ENCODE peak calls at places on chromosomes 11 and 22, in ten cellular contexts. G, N, D, A, L, I, F, Q, U and H are unnamed samples. For H3K4me1, the result is how much of the 10 kb centered on the place peaks cover.

GRCh38 chr11:74806267-74806666 is 57.6 kb downstream of the RNF169 start:
- DNase-seq in G (no peak), N (no peak), D (no peak), A (peak), L (no peak), I (no peak), F (no peak), Q (no peak), U (no peak), H (no peak)

GRCh38 chr11:77455740-77456139 is 18.2 kb downstream of the PAK1 start:
- DNase-seq in G (no peak), N (no peak), D (no peak), A (no peak), L (no peak), I (no peak), F (no peak), Q (no peak), U (no peak), H (no peak)

GRCh38 chr11:125933030-125933813 is 12.6 kb upstream of the VSIG10L2 start:
- DNase-seq in G (no peak), N (no peak), D (no peak), A (no peak), L (no peak), I (no peak), F (no peak), Q (no peak), U (peak), H (no peak)

GRCh38 chr11:3123761-3124733 is 41.1 kb downstream of the OSBPL5 start:
- DNase-seq in G (no peak), N (peak), D (no peak), A (no peak), L (peak), I (peak), F (no peak), Q (peak), U (peak), H (peak)

GRCh38 chr11:107157809-107158187 is 139.5 kb upstream of the GUCY1A2 start:
- DNase-seq in G (no peak), N (no peak), D (no peak), A (no peak), L (peak), I (no peak), F (no peak), Q (no peak), U (no peak), H (no peak)

GRCh38 chr11:93468286-93468685 is 74.9 kb downstream of the SMCO4 start:
- DNase-seq in G (no peak), N (no peak), D (no peak), A (no peak), L (no peak), I (no peak), F (no peak), Q (no peak), U (no peak), H (no peak)

GRCh38 chr22:26648011-26648497 is 9.3 kb upstream of the MIAT start:
- DNase-seq in G (peak), N (no peak), D (peak), A (no peak), L (no peak), I (no peak), F (no peak), Q (no peak), U (no peak), H (no peak)

GRCh38 chr11:3135491-3136440 is 29.3 kb downstream of the OSBPL5 start:
- DNase-seq in G (no peak), N (no peak), D (peak), A (no peak), L (no peak), I (no peak), F (no peak), Q (peak), U (peak), H (no peak)

GRCh38 chr11:78099671-78100070 is 20.0 kb upstream of the NDUFC2 start:
- DNase-seq in G (no peak), N (no peak), D (no peak), A (no peak), L (no peak), I (no peak), F (no peak), Q (no peak), U (no peak), H (no peak)

GRCh38 chr11:35180311-35181233 is 41.6 kb downstream of the CD44 start:
- DNase-seq in G (no peak), N (no peak), D (no peak), A (no peak), L (no peak), I (no peak), F (no peak), Q (no peak), U (no peak), H (no peak)

GRCh38 chr11:35178067-35178805 is 39.3 kb downstream of the CD44 start:
- DNase-seq in G (no peak), N (no peak), D (no peak), A (no peak), L (no peak), I (no peak), F (no peak), Q (no peak), U (no peak), H (no peak)

GRCh38 chr11:35177370-35177769 is 38.4 kb downstream of the CD44 start:
- DNase-seq in G (no peak), N (no peak), D (no peak), A (no peak), L (no peak), I (no peak), F (peak), Q (no peak), U (no peak), H (peak)

GRCh38 chr11:35178862-35179261 is 39.9 kb downstream of the CD44 start:
- DNase-seq in G (no peak), N (no peak), D (no peak), A (no peak), L (no peak), I (no peak), F (no peak), Q (no peak), U (no peak), H (no peak)

DNA sequence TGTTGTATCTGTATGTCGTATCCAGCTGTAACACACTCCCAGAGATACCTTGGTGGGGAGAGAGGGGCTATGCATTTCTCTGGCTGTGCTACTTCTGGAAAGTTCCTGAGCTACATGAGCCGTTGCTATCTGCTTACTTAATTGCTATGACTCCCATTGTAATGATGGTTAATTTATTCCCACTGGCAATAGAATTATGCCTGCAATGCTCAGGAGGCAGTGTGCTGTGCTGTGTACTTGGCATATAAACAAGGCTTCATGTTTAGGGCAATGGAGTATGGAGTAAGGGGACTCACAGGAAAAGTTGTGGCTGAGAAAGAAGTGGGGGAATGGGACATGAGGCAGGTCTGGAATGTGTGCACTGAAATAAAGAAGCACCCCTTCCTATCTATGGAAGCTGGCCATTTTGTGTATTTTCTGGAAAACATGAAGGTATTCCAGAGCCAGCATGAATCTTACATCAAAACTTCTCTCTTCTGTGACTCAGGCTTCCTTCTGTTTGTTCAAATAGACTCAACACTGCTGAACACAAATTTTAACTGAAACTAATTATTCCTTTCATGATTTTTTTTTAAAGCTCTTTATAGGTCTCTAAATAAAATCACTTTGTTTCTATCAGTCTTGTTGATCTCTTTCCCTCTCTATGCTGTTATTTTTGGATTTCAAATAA is 40.6 kb downstream of the CD44 start:
- DNase-seq in G (no peak), N (no peak), D (no peak), A (no peak), L (no peak), I (no peak), F (no peak), Q (no peak), U (no peak), H (no peak)
- H3K4me1 ChIP-seq in G (half or more), N (under half), D (under half), A (under half), L (under half), I (under half), F (under half), Q (under half), U (under half), H (under half)

GRCh38 chr22:42383287-42383686 is 48.9 kb downstream of the NFAM1 start:
- DNase-seq in G (no peak), N (no peak), D (no peak), A (no peak), L (no peak), I (no peak), F (no peak), Q (no peak), U (no peak), H (no peak)
- H3K4me1 ChIP-seq in G (under half), N (under half), D (under half), A (under half), L (under half), I (under half), F (under half), Q (under half), U (under half), H (under half)

GRCh38 chr11:95697614-95698408 is 91.8 kb downstream of the FAM76B start:
- DNase-seq in G (no peak), N (no peak), D (no peak), A (no peak), L (no peak), I (no peak), F (no peak), Q (no peak), U (no peak), H (no peak)

GRCh38 chr11:95699631-95700470 is 89.7 kb downstream of the FAM76B start:
- DNase-seq in G (no peak), N (no peak), D (no peak), A (no peak), L (no peak), I (no peak), F (no peak), Q (no peak), U (no peak), H (peak)

GRCh38 chr11:95700471-95700817 is 89.1 kb downstream of the FAM76B start:
- DNase-seq in G (peak), N (no peak), D (no peak), A (no peak), L (no peak), I (no peak), F (no peak), Q (no peak), U (no peak), H (no peak)

GRCh38 chr11:95695181-95695580 is 94.4 kb downstream of the FAM76B start:
- DNase-seq in G (no peak), N (no peak), D (no peak), A (no peak), L (no peak), I (no peak), F (no peak), Q (no peak), U (no peak), H (no peak)

DNA sequence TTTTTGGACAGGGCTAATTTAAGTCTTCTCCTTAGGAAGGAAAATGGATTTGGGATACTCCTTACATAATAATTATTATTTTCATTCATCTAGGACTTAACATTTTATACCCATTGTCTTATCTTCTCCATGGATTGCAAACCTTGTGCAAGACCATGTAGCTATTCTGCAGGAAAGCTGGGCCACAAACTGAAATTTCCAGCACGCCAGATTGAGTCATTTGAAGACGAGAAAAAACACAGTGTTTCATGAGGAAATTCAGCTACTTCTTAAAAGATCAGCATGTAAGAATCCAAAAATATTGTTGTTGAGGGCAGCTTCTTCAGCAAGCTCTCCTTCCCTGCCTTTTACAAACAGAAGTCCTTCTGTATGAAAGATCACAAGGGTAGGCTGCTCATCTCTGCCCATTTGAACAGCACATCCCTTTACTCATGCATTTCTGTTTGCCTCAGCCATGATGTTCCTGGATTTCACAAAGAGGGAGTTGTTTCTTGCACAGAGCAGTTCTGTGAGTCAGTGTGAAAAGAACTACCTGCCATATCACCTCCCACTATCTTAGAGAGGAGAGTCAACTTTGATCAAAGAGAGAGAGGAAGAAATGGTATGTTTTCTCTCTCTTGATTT is 90.5 kb downstream of the FAM76B start:
- DNase-seq in G (no peak), N (no peak), D (no peak), A (no peak), L (peak), I (no peak), F (no peak), Q (no peak), U (no peak), H (no peak)
- H3K4me1 ChIP-seq in G (under half), N (under half), D (under half), A (under half), L (under half), I (under half), F (under half), Q (under half), U (under half), H (under half)

GRCh38 chr11:69014084-69014935 is 1.3 kb upstream of the MRGPRF start:
- DNase-seq in G (no peak), N (no peak), D (no peak), A (no peak), L (peak), I (no peak), F (peak), Q (peak), U (no peak), H (peak)
- H3K4me1 ChIP-seq in G (under half), N (under half), D (under half), A (under half), L (half or more), I (under half), F (half or more), Q (under half), U (under half), H (under half)

GRCh38 chr22:24554316-24555159 is at the start of gene GUCD1:
- DNase-seq in G (peak), N (no peak), D (no peak), A (no peak), L (peak), I (no peak), F (peak), Q (no peak), U (no peak), H (peak)
- H3K4me1 ChIP-seq in G (under half), N (under half), D (under half), A (under half), L (under half), I (half or more), F (under half), Q (under half), U (under half), H (under half)

GRCh38 chr22:22137891-22138290 is 106.7 kb upstream of the VPREB1 start:
- DNase-seq in G (no peak), N (no peak), D (no peak), A (no peak), L (no peak), I (no peak), F (no peak), Q (no peak), U (no peak), H (no peak)

GRCh38 chr22:22138915-22139314 is 105.7 kb upstream of the VPREB1 start:
- DNase-seq in G (no peak), N (no peak), D (no peak), A (no peak), L (no peak), I (no peak), F (no peak), Q (no peak), U (no peak), H (no peak)

GRCh38 chr22:22130956-22131355 is 113.6 kb upstream of the VPREB1 start:
- DNase-seq in G (no peak), N (no peak), D (no peak), A (no peak), L (no peak), I (no peak), F (no peak), Q (no peak), U (no peak), H (no peak)

GRCh38 chr22:22129387-22129786 is 115.2 kb upstream of the VPREB1 start:
- DNase-seq in G (no peak), N (no peak), D (no peak), A (no peak), L (no peak), I (no peak), F (no peak), Q (no peak), U (no peak), H (no peak)

GRCh38 chr22:22133910-22134309 is 110.7 kb upstream of the VPREB1 start:
- DNase-seq in G (no peak), N (no peak), D (no peak), A (no peak), L (no peak), I (no peak), F (no peak), Q (no peak), U (no peak), H (no peak)
- H3K4me1 ChIP-seq in G (under half), N (under half), D (under half), A (under half), L (under half), I (under half), F (under half), Q (under half), U (under half), H (under half)